ENCODE peak calls at places on chromosomes 2 and 18, in ten cellular contexts. Q, O, R, A, B, T, U, M, P and I are unnamed samples.
A peak's percentile ranks its signal among the peaks of the same experiment; 100 is the strongest.

GRCh38 chr18:51195602-51196115 is 1.8 kb downstream of the MEX3C start:
- DNase-seq in Q (peak; percentile 61), O (no peak), R (peak; percentile 8), A (peak; percentile 43), B (no peak), T (no peak), U (peak; percentile 28), M (peak; percentile 59), P (no peak), I (peak; percentile 20)

GRCh38 chr2:112588611-112589045 is 4.2 kb downstream of the CHCHD5 start:
- DNase-seq in Q (peak; percentile 60), O (no peak), R (no peak), A (peak; percentile 44), B (no peak), T (no peak), U (peak; percentile 9), M (no peak), P (no peak), I (no peak)

GRCh38 chr2:16021611-16022363 is 81.4 kb downstream of the MYCN start:
- DNase-seq in Q (no peak), O (no peak), R (no peak), A (no peak), B (no peak), T (no peak), U (no peak), M (no peak), P (no peak), I (no peak)

GRCh38 chr2:14831458-14831857 is 198.9 kb downstream of the LRATD1 start:
- DNase-seq in Q (no peak), O (no peak), R (no peak), A (no peak), B (no peak), T (no peak), U (peak; percentile 1), M (no peak), P (no peak), I (peak; percentile 48)

GRCh38 chr2:109148347-109148746 is 19.3 kb downstream of the SH3RF3 start:
- DNase-seq in Q (no peak), O (no peak), R (no peak), A (no peak), B (no peak), T (no peak), U (no peak), M (no peak), P (no peak), I (peak; percentile 62)

GRCh38 chr2:39024833-39025232 is 96.0 kb downstream of the SOS1 start:
- DNase-seq in Q (peak; percentile 6), O (no peak), R (no peak), A (no peak), B (no peak), T (no peak), U (no peak), M (no peak), P (no peak), I (peak; percentile 8)

GRCh38 chr2:6372317-6372903 is 493.3 kb downstream of the CMPK2 start:
- DNase-seq in Q (peak; percentile 74), O (no peak), R (no peak), A (no peak), B (peak; percentile 69), T (no peak), U (peak; percentile 86), M (no peak), P (no peak), I (peak; percentile 87)

GRCh38 chr2:237324446-237325236 is 89.3 kb downstream of the COL6A3 start:
- DNase-seq in Q (peak; percentile 98), O (no peak), R (no peak), A (no peak), B (no peak), T (no peak), U (peak; percentile 92), M (no peak), P (no peak), I (peak; percentile 46)

GRCh38 chr18:7946724-7947377 is 379.7 kb downstream of the PTPRM start:
- DNase-seq in Q (peak; percentile 95), O (no peak), R (peak; percentile 42), A (no peak), B (peak; percentile 49), T (no peak), U (peak; percentile 97), M (peak; percentile 44), P (no peak), I (peak; percentile 80)

GRCh38 chr2:241519669-241520068 is 11.3 kb upstream of the STK25 start:
- DNase-seq in Q (no peak), O (no peak), R (no peak), A (no peak), B (no peak), T (no peak), U (no peak), M (no peak), P (no peak), I (no peak)

GRCh38 chr2:86068098-86069047 is 37.3 kb downstream of the POLR1A start:
- DNase-seq in Q (peak; percentile 52), O (no peak), R (peak; percentile 42), A (peak; percentile 53), B (no peak), T (no peak), U (peak; percentile 59), M (no peak), P (no peak), I (peak; percentile 30)

GRCh38 chr2:74658516-74658915 is 4.5 kb downstream of the SEMA4F start:
- DNase-seq in Q (peak; percentile 11), O (no peak), R (no peak), A (no peak), B (no peak), T (no peak), U (peak; percentile 18), M (no peak), P (no peak), I (peak; percentile 89)